ENCODE peak calls at places on chromosome 6, in seven cellular contexts. R, E, M, Y, N, P and K are unnamed samples.

GRCh38 chr6:68197356-68197755 is 437.7 kb upstream of the ADGRB3 start:
- DNase-seq in N (no peak), R (no peak), M (no peak), E (no peak), Y (no peak), P (no peak), K (no peak)

GRCh38 chr6:42766163-42766670 is 15.6 kb upstream of the BICRAL start:
- DNase-seq in Y (no peak), M (no peak), N (no peak), R (no peak), P (no peak), E (no peak), K (no peak)

GRCh38 chr6:170208171-170208601 is 82.7 kb downstream of the DLL1 start:
- DNase-seq in E (no peak), P (no peak), N (no peak), Y (peak; percentile 20), M (no peak), R (no peak), K (peak; percentile 1)

GRCh38 chr6:109269953-109270517 is 112.2 kb downstream of the CD164 start:
- DNase-seq in E (no peak), Y (no peak), M (no peak), N (no peak), P (no peak), R (no peak), K (no peak)

GRCh38 chr6:149694926-149695325 is 23.0 kb downstream of the LATS1 start:
- DNase-seq in R (no peak), P (no peak), N (no peak), M (no peak), E (no peak), Y (no peak), K (no peak)

GRCh38 chr6:47141963-47142362 is 99.8 kb upstream of the ADGRF1 start:
- DNase-seq in E (no peak), R (no peak), Y (no peak), N (no peak), M (no peak), P (no peak), K (no peak)

GRCh38 chr6:68326762-68327161 is 308.3 kb upstream of the ADGRB3 start:
- DNase-seq in P (no peak), N (no peak), E (no peak), M (no peak), R (peak; percentile 3), Y (no peak), K (no peak)

GRCh38 chr6:154039231-154039842 is at the start of gene OPRM1:
- DNase-seq in M (no peak), Y (peak; percentile 37), E (peak; percentile 62), R (peak; percentile 93), N (no peak), P (no peak), K (no peak)

GRCh38 chr6:153150400-153150766 is 19.3 kb upstream of the RGS17 start:
- DNase-seq in M (no peak), P (no peak), Y (no peak), E (no peak), N (no peak), R (no peak), K (no peak)

GRCh38 chr6:111709201-111709600 is 103.5 kb upstream of the TRAF3IP2 start:
- DNase-seq in R (no peak), M (no peak), P (no peak), N (no peak), E (no peak), Y (no peak), K (no peak)

GRCh38 chr6:111710439-111710838 is 104.8 kb upstream of the TRAF3IP2 start:
- DNase-seq in Y (no peak), N (no peak), M (no peak), R (no peak), P (no peak), E (no peak), K (no peak)

GRCh38 chr6:111710911-111711310 is 105.2 kb upstream of the TRAF3IP2 start:
- DNase-seq in M (no peak), P (no peak), R (no peak), Y (no peak), N (no peak), E (no peak), K (no peak)

GRCh38 chr6:111711476-111711875 is 105.8 kb upstream of the TRAF3IP2 start:
- DNase-seq in N (no peak), M (no peak), R (peak; percentile 38), Y (peak; percentile 53), E (peak; percentile 76), P (peak; percentile 54), K (no peak)

GRCh38 chr6:111709615-111710398 is 104.1 kb upstream of the TRAF3IP2 start:
- DNase-seq in M (peak; percentile 66), N (peak; percentile 33), R (peak; percentile 82), P (peak; percentile 64), Y (peak; percentile 69), E (peak; percentile 88), K (peak; percentile 57)
- H3K4me3 ChIP-seq in M (peak overlapping the region; percentile 56), N (no peak overlapping the region), R (no peak overlapping the region), P (no peak overlapping the region), Y (no peak overlapping the region), E (no peak overlapping the region), K (no peak overlapping the region)

GRCh38 chr6:121497869-121498462 is 62.5 kb downstream of the GJA1 start:
- DNase-seq in R (no peak), M (no peak), E (no peak), N (no peak), Y (no peak), P (no peak), K (no peak)
- TF ChIP-seq POLR2AphosphoS5 in R (no peak), M (no peak), E (peak; percentile 66), N (no peak), Y (no peak), P (no peak), K (no peak)

GRCh38 chr6:50849781-50850180 is 31.1 kb downstream of the TFAP2B start:
- DNase-seq in P (no peak), Y (no peak), N (no peak), M (no peak), E (no peak), R (no peak), K (no peak)

GRCh38 chr6:50849016-50849748 is 30.5 kb downstream of the TFAP2B start:
- DNase-seq in Y (no peak), M (no peak), R (peak; percentile 82), N (no peak), P (no peak), E (no peak), K (no peak)

GRCh38 chr6:50851269-50851847 is 32.7 kb downstream of the TFAP2B start:
- DNase-seq in M (no peak), E (no peak), P (no peak), R (no peak), N (no peak), Y (no peak), K (no peak)

GRCh38 chr6:50850860-50851259 is 32.2 kb downstream of the TFAP2B start:
- DNase-seq in R (no peak), P (no peak), E (no peak), N (no peak), Y (no peak), M (no peak), K (no peak)

GRCh38 chr6:50850223-50850751 is 31.6 kb downstream of the TFAP2B start:
- DNase-seq in R (peak; percentile 60), N (no peak), Y (no peak), P (no peak), E (no peak), M (no peak), K (peak; percentile 78)
- H3K4me3 ChIP-seq in R (peak overlapping the region; percentile 56), N (no peak overlapping the region), Y (peak overlapping the region; percentile 1), P (no peak overlapping the region), E (peak overlapping the region; percentile 40), M (peak overlapping the region; percentile 38), K (peak overlapping the region; percentile 20)

GRCh38 chr6:13573255-13573654 is 1.1 kb upstream of the SIRT5 start:
- DNase-seq in P (no peak), E (no peak), N (no peak), Y (no peak), M (no peak), R (no peak), K (no peak)
- TF ChIP-seq POLR2AphosphoS5 in P (no peak), E (no peak), N (no peak), Y (no peak), M (peak; percentile 9), R (no peak), K (no peak)

DNA sequence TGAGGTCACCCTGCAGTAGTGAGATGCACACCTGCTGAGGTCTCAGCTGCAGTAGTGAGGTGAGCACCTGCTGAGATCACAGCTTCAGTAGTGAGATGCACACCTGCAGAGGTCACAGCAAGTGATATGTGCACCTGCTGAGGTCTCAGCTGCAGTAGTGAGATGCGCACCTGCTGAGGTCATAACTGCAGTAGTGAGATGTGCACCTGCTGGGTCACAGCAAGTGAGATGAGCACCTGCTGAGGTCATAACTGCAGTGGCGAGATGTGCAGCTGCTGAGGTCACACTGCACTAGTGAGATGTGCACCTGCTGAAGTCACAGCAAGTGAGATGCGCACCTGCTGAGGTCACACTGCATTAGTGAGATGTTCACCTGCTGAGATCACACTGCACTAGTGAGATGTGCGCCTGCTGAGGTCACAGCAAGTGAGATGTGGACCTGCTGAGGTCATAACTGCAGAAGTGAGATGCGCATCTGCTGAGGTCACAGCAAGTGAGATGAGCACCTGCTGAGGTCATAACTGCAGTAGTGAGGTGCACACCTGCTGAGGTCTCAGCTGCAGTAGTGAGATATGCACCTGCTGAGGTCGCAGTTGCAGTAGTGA is 20.8 kb downstream of the ZDHHC14 start:
- DNase-seq in M (no peak), Y (no peak), N (no peak), P (no peak), E (no peak), R (no peak), K (no peak)
- H3K4me3 ChIP-seq in M (no peak overlapping the region), Y (no peak overlapping the region), N (no peak overlapping the region), P (no peak overlapping the region), E (no peak overlapping the region), R (no peak overlapping the region), K (no peak overlapping the region)

GRCh38 chr6:25278914-25279747 is at the start of gene CARMIL1:
- DNase-seq in R (peak; percentile 90), E (peak; percentile 87), M (no peak), P (peak; percentile 94), N (no peak), Y (peak; percentile 92), K (peak; percentile 85)
- TF ChIP-seq POLR2AphosphoS5 in R (peak; percentile 65), E (peak; percentile 6), M (peak; percentile 43), P (peak; percentile 69), N (no peak), Y (peak; percentile 62), K (peak; percentile 81)

DNA sequence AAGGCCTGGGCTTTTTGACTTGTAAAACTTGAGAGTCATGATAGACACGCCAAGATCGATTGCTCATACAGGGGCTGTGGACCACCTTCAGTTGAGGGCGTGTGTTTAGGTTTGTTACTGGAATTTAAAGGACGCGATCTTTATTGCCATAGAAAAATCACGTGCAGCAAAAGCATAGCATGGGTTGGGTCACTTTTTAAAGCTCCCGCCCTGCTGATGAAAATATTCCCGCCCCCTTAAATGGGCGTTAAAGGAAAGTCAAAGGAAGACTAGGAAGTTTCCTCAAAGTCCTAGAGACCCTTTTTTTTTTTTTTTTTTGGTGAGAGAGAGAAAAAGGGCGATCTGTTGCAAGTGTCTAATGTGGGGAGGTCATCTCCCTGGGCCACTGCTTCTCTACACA is 23.1 kb downstream of the TFAP2A start:
- DNase-seq in P (no peak), E (no peak), R (peak; percentile 79), Y (no peak), M (no peak), N (no peak), K (no peak)
- H3K4me3 ChIP-seq in P (no peak overlapping the region), E (no peak overlapping the region), R (peak overlapping the region; percentile 50), Y (no peak overlapping the region), M (no peak overlapping the region), N (no peak overlapping the region), K (no peak overlapping the region)